ENCODE peak calls at places on chromosome 16, in seven cellular contexts. M is HTR-8/SVneo; G is NCI-H1694 treated with DMSO at 0.1 percent for 48 hours; I is colonic mucosa; Q is activated CD8-positive, alpha-beta T cell treated with anti-CD3 and anti-CD28 coated beads, Interleukin-2, amount 10 ng/mL, durations not matched to agents 7 days and 5 days; S is stimulated activated CD8-positive, alpha-beta memory T cell treated with anti-CD3 and anti-CD28 coated beads, Interleukin-15, amount 100 ng/mL, for 1 hour; C is germinal center. R is an unnamed sample.

GRCh38 chr16:48075398-48075797 is 80.4 kb downstream of the ABCC12 start:
- DNase-seq in M (no peak), G (no peak), I (no peak), Q (no peak), S (no peak), C (no peak), R (no peak)

GRCh38 chr16:1420540-1421205 is at the start of gene UQCC4:
- DNase-seq in M (peak), G (peak), I (peak), Q (peak), S (peak), C (peak), R (peak)

GRCh38 chr16:81599034-81599744 is 154.6 kb downstream of the CMIP start:
- DNase-seq in M (no peak), G (no peak), I (no peak), Q (no peak), S (no peak), C (no peak), R (no peak)

GRCh38 chr16:65842067-65842466 is 524.4 kb upstream of the CDH5 start:
- DNase-seq in M (no peak), G (no peak), I (no peak), Q (no peak), S (no peak), C (no peak), R (no peak)

GRCh38 chr16:80129791-80130190 is 411.0 kb upstream of the DYNLRB2 start:
- DNase-seq in M (no peak), G (no peak), I (no peak), Q (no peak), S (no peak), C (no peak), R (no peak)

GRCh38 chr16:29819506-29819905 is 756 bp upstream of the MVP start:
- DNase-seq in M (no peak), G (no peak), I (peak), Q (no peak), S (no peak), C (no peak), R (no peak)

GRCh38 chr16:647173-647902 is 1.8 kb upstream of the WDR90 start:
- DNase-seq in M (no peak), G (no peak), I (peak), Q (no peak), S (no peak), C (no peak), R (no peak)

GRCh38 chr16:2838928-2839327 is 8.8 kb downstream of the ZG16B start:
- DNase-seq in M (peak), G (peak), I (peak), Q (peak), S (no peak), C (peak), R (peak)

GRCh38 chr16:9793623-9794022 is 388.6 kb downstream of the GRIN2A start:
- DNase-seq in M (no peak), G (no peak), I (no peak), Q (no peak), S (no peak), C (no peak), R (no peak)

R was measured in GM13977.